ENCODE peak calls at places on chromosome 19, in four cellular contexts. One of them, this sample, is unnamed.
A peak's percentile ranks its signal among the peaks of the same experiment; 100 is the strongest.

GRCh38 chr19:342801-343421 is 1.7 kb downstream of the MIER2 start:
- DNase-seq in heart right ventricle: peak; percentile 46
- DNase-seq in mammary epithelial cell: peak; percentile 81
- DNase-seq in breast epithelium: no peak
- DNase-seq in this sample: peak; percentile 87

GRCh38 chr19:3270908-3271307 is 46.4 kb downstream of the CELF5 start:
- DNase-seq in heart right ventricle: no peak
- DNase-seq in mammary epithelial cell: peak; percentile 48
- DNase-seq in breast epithelium: no peak
- DNase-seq in this sample: peak; percentile 22

GRCh38 chr19:7292950-7293794 is 1.0 kb downstream of the INSR start:
- DNase-seq in heart right ventricle: peak; percentile 52
- DNase-seq in mammary epithelial cell: no peak
- DNase-seq in breast epithelium: peak; percentile 58
- DNase-seq in this sample: no peak

GRCh38 chr19:6056801-6057650 is 53.3 kb downstream of the RFX2 start:
- DNase-seq in heart right ventricle: peak; percentile 60
- DNase-seq in mammary epithelial cell: peak; percentile 98
- DNase-seq in breast epithelium: peak; percentile 78
- DNase-seq in this sample: peak; percentile 82

GRCh38 chr19:21022996-21023395 is 2.5 kb downstream of the ZNF430 start:
- DNase-seq in heart right ventricle: no peak
- DNase-seq in mammary epithelial cell: peak; percentile 87
- DNase-seq in breast epithelium: no peak
- DNase-seq in this sample: peak; percentile 14

GRCh38 chr19:6963937-6964336 is 57.3 kb downstream of the MBD3L2B start:
- DNase-seq in heart right ventricle: no peak
- DNase-seq in mammary epithelial cell: no peak
- DNase-seq in breast epithelium: no peak
- DNase-seq in this sample: no peak

GRCh38 chr19:48030073-48030472 is 13.8 kb downstream of the CABP5 start:
- DNase-seq in heart right ventricle: no peak
- DNase-seq in mammary epithelial cell: no peak
- DNase-seq in breast epithelium: no peak
- DNase-seq in this sample: no peak

GRCh38 chr19:10505583-10506229 is 2.5 kb upstream of the KEAP1 start:
- DNase-seq in heart right ventricle: peak; percentile 75
- DNase-seq in mammary epithelial cell: peak; percentile 52
- DNase-seq in breast epithelium: peak; percentile 81
- DNase-seq in this sample: no peak

GRCh38 chr19:315811-316210 is 24.6 kb upstream of the PLPP2 start:
- DNase-seq in heart right ventricle: no peak
- DNase-seq in mammary epithelial cell: no peak
- DNase-seq in breast epithelium: no peak
- DNase-seq in this sample: no peak

GRCh38 chr19:13437919-13438618 is 68.2 kb downstream of the CACNA1A start:
- DNase-seq in heart right ventricle: no peak
- DNase-seq in mammary epithelial cell: no peak
- DNase-seq in breast epithelium: no peak
- DNase-seq in this sample: no peak

GRCh38 chr19:52070496-52070895 is 21.9 kb upstream of the ZNF432 start:
- DNase-seq in heart right ventricle: no peak
- DNase-seq in mammary epithelial cell: peak; percentile 3
- DNase-seq in breast epithelium: no peak
- DNase-seq in this sample: no peak

GRCh38 chr19:8340341-8341096 is 2.5 kb downstream of the KANK3 start:
- DNase-seq in heart right ventricle: peak; percentile 73
- DNase-seq in mammary epithelial cell: no peak
- DNase-seq in breast epithelium: no peak
- DNase-seq in this sample: no peak

GRCh38 chr19:43664008-43664407 is 6.0 kb downstream of the PLAUR start:
- DNase-seq in heart right ventricle: no peak
- DNase-seq in mammary epithelial cell: no peak
- DNase-seq in breast epithelium: no peak
- DNase-seq in this sample: no peak

GRCh38 chr19:49911381-49912145 is 14.9 kb upstream of the IL4I1 start:
- DNase-seq in heart right ventricle: no peak
- DNase-seq in mammary epithelial cell: no peak
- DNase-seq in breast epithelium: no peak
- DNase-seq in this sample: no peak

GRCh38 chr19:10189631-10190425 is 4.9 kb downstream of the DNMT1 start:
- DNase-seq in heart right ventricle: no peak
- DNase-seq in mammary epithelial cell: no peak
- DNase-seq in breast epithelium: no peak
- DNase-seq in this sample: no peak

GRCh38 chr19:54188224-54188871 is 1.0 kb downstream of the MBOAT7 start:
- DNase-seq in heart right ventricle: no peak
- DNase-seq in mammary epithelial cell: peak; percentile 53
- DNase-seq in breast epithelium: no peak
- DNase-seq in this sample: no peak

GRCh38 chr19:30855475-30855874 is 483.3 kb downstream of the ZNF536 start:
- DNase-seq in heart right ventricle: no peak
- DNase-seq in mammary epithelial cell: no peak
- DNase-seq in breast epithelium: no peak
- DNase-seq in this sample: no peak

GRCh38 chr19:40690699-40691420 is 409 bp upstream of the NUMBL start:
- DNase-seq in heart right ventricle: peak; percentile 98
- DNase-seq in mammary epithelial cell: peak; percentile 86
- DNase-seq in breast epithelium: peak; percentile 96
- DNase-seq in this sample: peak; percentile 85

GRCh38 chr19:928471-929259 is 2.8 kb downstream of the ARID3A start:
- DNase-seq in heart right ventricle: peak; percentile 28
- DNase-seq in mammary epithelial cell: no peak
- DNase-seq in breast epithelium: no peak
- DNase-seq in this sample: no peak

GRCh38 chr19:29671393-29672076 is 6.3 kb downstream of the PLEKHF1 start:
- DNase-seq in heart right ventricle: peak; percentile 55
- DNase-seq in mammary epithelial cell: peak; percentile 82
- DNase-seq in breast epithelium: peak; percentile 74
- DNase-seq in this sample: no peak

GRCh38 chr19:23440791-23441190 is 45.5 kb upstream of the ZNF91 start:
- DNase-seq in heart right ventricle: no peak
- DNase-seq in mammary epithelial cell: no peak
- DNase-seq in breast epithelium: no peak
- DNase-seq in this sample: no peak

GRCh38 chr19:927707-928401 is 2.0 kb downstream of the ARID3A start:
- DNase-seq in heart right ventricle: peak; percentile 14
- DNase-seq in mammary epithelial cell: no peak
- DNase-seq in breast epithelium: no peak
- DNase-seq in this sample: no peak

GRCh38 chr19:58516964-58517833 is 2.4 kb downstream of the ZBTB45 start:
- DNase-seq in heart right ventricle: no peak
- DNase-seq in mammary epithelial cell: no peak
- DNase-seq in breast epithelium: no peak
- DNase-seq in this sample: no peak
- TF ChIP-seq CTCF in heart right ventricle: no peak
- TF ChIP-seq CTCF in mammary epithelial cell: peak; percentile 20
- TF ChIP-seq CTCF in breast epithelium: no peak
- TF ChIP-seq CTCF in this sample: no peak

GRCh38 chr19:18932216-18932841 is 8.7 kb downstream of the HOMER3 start:
- DNase-seq in heart right ventricle: peak; percentile 84
- DNase-seq in mammary epithelial cell: no peak
- DNase-seq in breast epithelium: peak; percentile 61
- DNase-seq in this sample: no peak
- H3K4me3 ChIP-seq in heart right ventricle: no peak overlapping the region
- H3K4me3 ChIP-seq in mammary epithelial cell: no peak overlapping the region
- H3K4me3 ChIP-seq in breast epithelium: no peak overlapping the region
- H3K4me3 ChIP-seq in this sample: no peak overlapping the region

DNA sequence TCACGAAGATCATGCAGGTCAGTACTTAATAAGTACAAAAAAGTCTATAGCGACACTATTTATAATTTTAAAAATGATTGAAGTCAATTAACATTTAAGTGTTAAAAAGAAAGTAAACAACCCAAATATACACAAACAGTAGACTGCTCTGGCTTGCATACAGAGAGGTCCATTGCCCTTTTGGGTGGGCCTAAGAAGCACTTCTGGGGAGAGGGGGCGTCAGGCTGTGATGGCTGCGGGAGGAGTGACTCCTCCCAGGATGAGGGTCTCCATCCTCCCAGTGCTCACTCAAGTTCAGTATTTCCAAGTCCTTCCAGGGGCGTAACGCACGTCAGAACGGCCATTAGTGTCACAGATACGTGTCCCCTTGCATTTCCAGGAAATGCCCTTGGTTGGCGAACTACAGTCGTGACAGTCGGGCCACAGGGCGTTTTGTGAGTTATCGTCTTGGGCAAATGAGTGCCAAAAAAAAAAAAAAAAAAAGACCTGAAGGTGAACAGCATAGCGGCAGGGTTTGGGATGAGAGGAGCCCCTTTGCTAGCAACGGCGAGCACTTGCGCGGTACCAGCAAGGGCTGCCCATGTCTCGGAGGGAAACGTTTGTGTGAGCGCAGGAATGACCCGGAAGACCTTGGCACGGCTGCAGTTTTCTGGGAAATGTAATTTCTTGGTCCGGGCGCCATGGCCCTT is at the start of gene SCGB2B2:
- DNase-seq in heart right ventricle: no peak
- DNase-seq in mammary epithelial cell: no peak
- DNase-seq in breast epithelium: no peak
- DNase-seq in this sample: peak; percentile 9
- TF ChIP-seq CTCF in heart right ventricle: no peak
- TF ChIP-seq CTCF in mammary epithelial cell: no peak
- TF ChIP-seq CTCF in breast epithelium: no peak
- TF ChIP-seq CTCF in this sample: peak; percentile 8

DNA sequence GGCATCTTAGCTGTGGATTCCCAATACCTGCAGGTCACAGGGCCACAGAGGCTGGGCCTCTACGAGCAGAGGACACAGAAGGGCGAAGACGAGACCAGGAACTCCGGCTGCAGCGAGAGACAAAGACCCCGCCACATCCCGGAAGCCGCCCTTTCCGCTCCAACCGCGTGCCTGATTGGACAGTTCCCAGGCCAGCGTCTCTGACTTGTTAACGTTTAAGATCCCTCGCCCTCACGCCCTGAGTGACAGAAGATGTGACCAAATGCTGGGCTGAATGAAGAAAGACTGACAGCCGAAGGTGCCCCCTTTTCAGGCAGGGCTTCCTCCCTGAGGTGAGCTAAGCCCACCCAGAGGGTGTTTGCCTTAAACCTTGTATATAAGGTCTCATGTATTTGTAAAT is at the start of gene ZNF98:
- DNase-seq in heart right ventricle: peak; percentile 66
- DNase-seq in mammary epithelial cell: no peak
- DNase-seq in breast epithelium: peak; percentile 86
- DNase-seq in this sample: no peak
- H3K4me3 ChIP-seq in heart right ventricle: peak within 1 kb of the TSS; percentile 56
- H3K4me3 ChIP-seq in mammary epithelial cell: no peak within 1 kb of the TSS
- H3K4me3 ChIP-seq in breast epithelium: peak within 1 kb of the TSS; percentile 53
- H3K4me3 ChIP-seq in this sample: no peak within 1 kb of the TSS

DNA sequence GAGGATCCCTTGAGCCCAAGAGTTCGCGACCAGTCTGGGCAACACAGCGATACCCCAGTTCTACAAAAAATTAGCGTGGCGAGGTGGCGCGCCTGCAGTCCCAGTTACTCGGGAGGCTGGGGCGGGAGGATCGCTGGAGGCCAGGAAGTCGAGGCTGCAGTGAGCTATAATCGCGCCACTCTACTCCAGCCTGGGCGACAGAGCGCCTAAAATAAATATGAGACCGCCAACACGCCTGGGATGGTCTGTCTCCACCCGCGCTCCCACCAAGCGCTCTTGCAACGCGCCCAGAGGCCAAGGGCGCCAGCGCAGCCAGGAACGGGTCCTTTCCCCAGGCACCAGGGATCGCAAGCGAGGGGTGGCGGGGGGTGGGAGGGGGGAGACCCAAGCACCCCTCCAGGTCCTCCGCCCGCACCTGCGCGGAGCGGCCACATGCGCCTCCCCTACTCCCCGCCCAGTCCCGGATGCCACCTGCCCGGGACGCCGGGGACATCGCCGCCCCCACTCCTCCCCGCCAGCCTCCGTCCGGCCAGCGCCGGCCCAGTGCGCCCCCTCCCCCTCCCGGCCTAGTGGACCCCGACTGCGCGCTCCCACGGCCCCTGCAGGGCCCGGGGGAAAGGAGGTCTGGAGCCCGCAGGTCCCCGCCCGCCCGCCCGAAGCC is 441 bp downstream of the RHPN2 start:
- DNase-seq in heart right ventricle: peak; percentile 27
- DNase-seq in mammary epithelial cell: no peak
- DNase-seq in breast epithelium: peak; percentile 72
- DNase-seq in this sample: no peak
- TF ChIP-seq CTCF in heart right ventricle: no peak
- TF ChIP-seq CTCF in mammary epithelial cell: no peak
- TF ChIP-seq CTCF in breast epithelium: no peak
- TF ChIP-seq CTCF in this sample: no peak

DNA sequence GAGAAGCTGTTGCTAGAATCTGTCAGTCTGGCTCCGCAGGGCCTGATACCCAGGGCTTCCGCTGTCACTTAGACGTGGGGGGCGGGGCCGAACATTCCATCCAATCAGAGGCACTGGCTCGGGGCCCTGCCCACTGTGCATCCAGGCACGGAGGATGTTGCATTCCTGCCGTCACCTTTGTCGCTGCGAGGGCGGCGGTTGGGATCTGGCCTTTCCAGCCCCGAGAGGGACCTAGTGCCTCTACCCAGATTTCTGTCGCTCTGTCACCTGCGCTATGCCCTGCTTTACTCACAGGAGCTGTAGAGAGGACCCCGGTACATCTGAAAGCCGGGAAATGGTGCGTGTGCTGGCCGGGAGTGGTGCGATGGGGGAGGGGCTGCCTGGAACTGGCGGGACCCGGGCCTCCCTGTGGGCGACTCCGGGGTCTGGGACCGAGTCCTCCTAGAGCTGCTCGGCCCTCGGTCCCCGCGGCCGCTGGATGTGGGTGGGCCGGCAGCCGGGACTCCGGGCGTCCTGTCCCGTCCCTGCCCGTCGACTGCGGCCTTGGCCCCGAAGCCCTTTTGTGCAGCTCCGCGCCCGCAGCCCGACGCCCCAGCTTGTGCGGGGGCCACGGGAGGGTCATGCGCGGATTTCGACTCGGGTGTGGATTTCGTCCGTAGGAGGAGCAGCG is at the start of gene ZNF439:
- DNase-seq in heart right ventricle: peak; percentile 91
- DNase-seq in mammary epithelial cell: peak; percentile 12
- DNase-seq in breast epithelium: peak; percentile 94
- DNase-seq in this sample: no peak
- H3K4me3 ChIP-seq in heart right ventricle: peak within 1 kb of the TSS; percentile 79
- H3K4me3 ChIP-seq in mammary epithelial cell: no peak within 1 kb of the TSS
- H3K4me3 ChIP-seq in breast epithelium: peak within 1 kb of the TSS; percentile 71
- H3K4me3 ChIP-seq in this sample: peak within 1 kb of the TSS; percentile 33

DNA sequence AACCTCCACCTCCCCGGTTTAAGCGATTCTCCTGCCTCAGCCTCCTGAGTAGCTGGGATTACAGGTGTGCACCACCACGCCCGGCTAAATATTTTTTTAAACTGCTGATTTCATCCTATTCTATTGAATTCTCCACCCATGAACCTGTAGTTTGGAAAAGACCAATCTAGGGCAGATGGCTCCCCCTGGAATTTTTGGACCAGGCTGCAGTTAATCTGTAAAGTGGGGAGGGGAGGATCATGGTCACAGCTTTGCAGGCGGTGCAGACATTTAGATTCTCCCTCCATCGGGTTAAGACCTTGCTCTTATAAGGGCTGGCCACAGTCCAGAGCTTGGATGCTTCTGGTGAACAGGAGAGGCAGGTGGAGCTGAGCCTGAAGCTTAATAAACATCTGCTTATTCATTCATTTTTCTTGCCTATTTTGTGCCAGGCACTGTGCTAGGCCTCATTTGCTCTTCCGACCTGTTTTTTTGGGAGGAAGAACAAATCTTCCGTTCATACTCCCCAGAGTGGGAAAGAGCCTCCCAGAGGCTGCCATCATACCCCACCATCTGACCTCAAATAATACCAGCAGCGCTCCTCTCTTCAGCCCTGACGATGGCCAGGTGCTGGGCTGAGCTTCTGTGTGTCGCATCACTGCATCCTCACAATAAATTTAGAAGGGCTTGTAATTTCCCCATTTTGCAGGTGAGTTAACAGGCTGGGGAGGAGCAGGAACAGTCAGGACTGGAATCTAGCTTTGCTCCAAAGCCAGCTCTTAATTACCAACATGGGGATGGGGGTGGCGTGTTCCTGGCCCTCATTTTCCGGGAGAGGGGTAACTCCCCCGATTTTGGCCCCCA is 902 bp upstream of the CCDC106 start:
- DNase-seq in heart right ventricle: no peak
- DNase-seq in mammary epithelial cell: no peak
- DNase-seq in breast epithelium: no peak
- DNase-seq in this sample: no peak
- TF ChIP-seq CTCF in heart right ventricle: no peak
- TF ChIP-seq CTCF in mammary epithelial cell: no peak
- TF ChIP-seq CTCF in breast epithelium: no peak
- TF ChIP-seq CTCF in this sample: no peak